ENCODE peak calls at places on chromosomes 2 and 18, in five cellular contexts. J is caudate nucleus, S is A549, K is nucleus accumbens, T is foreskin melanocyte. F is an unnamed sample.

GRCh38 chr2:38863061-38863695 is 12.6 kb downstream of the DHX57 start:
- DNase-seq in J (no peak), S (no peak), K (no peak), T (no peak), F (no peak)

GRCh38 chr2:3626817-3627499 is 31.0 kb upstream of the ALLC start:
- DNase-seq in J (no peak), S (no peak), K (no peak), T (no peak), F (no peak)

GRCh38 chr2:202750778-202751427 is 116.1 kb downstream of the FAM117B start:
- DNase-seq in J (no peak), S (no peak), K (no peak), T (no peak), F (no peak)

GRCh38 chr2:203327918-203328734 is at the start of gene ABI2:
- DNase-seq in J (peak), S (peak), K (peak), T (peak), F (peak)

GRCh38 chr2:28602751-28603639 is 107.1 kb downstream of the PLB1 start:
- DNase-seq in J (no peak), S (no peak), K (no peak), T (no peak), F (no peak)

GRCh38 chr2:11123856-11124759 is 31.2 kb upstream of the SLC66A3 start:
- DNase-seq in J (peak), S (peak), K (no peak), T (no peak), F (no peak)

GRCh38 chr2:113116100-113116958 is 11.1 kb upstream of the IL1RN start:
- DNase-seq in J (no peak), S (no peak), K (no peak), T (no peak), F (no peak)

GRCh38 chr2:101625387-101625786 is 72.1 kb upstream of the MAP4K4 start:
- DNase-seq in J (no peak), S (no peak), K (no peak), T (no peak), F (no peak)

GRCh38 chr18:48079885-48080284 is 149.4 kb upstream of the SMAD2 start:
- DNase-seq in J (no peak), S (no peak), K (no peak), T (no peak), F (no peak)

GRCh38 chr2:40363631-40364030 is 88.3 kb downstream of the SLC8A1 start:
- DNase-seq in J (no peak), S (peak), K (no peak), T (no peak), F (no peak)

GRCh38 chr2:96842600-96842999 is 1.2 kb downstream of the ANKRD23 start:
- DNase-seq in J (no peak), S (no peak), K (no peak), T (no peak), F (no peak)

GRCh38 chr18:68391801-68392200 is 323.1 kb downstream of the TMX3 start:
- DNase-seq in J (no peak), S (no peak), K (no peak), T (no peak), F (no peak)

GRCh38 chr2:30775833-30776232 is 31.4 kb downstream of the CAPN13 start:
- DNase-seq in J (no peak), S (no peak), K (no peak), T (no peak), F (no peak)

GRCh38 chr2:109526442-109526970 is 87.3 kb downstream of the SEPTIN10 start:
- DNase-seq in J (no peak), S (no peak), K (no peak), T (no peak), F (no peak)

GRCh38 chr2:208375452-208376068 is 31.0 kb upstream of the PTH2R start:
- DNase-seq in J (no peak), S (no peak), K (no peak), T (no peak), F (no peak)

GRCh38 chr18:907880-908512 is 3.3 kb downstream of the ADCYAP1 start:
- DNase-seq in J (no peak), S (no peak), K (no peak), T (no peak), F (no peak)

GRCh38 chr2:240996161-240996833 is 2.1 kb upstream of the SNED1 start:
- DNase-seq in J (no peak), S (no peak), K (no peak), T (no peak), F (no peak)

GRCh38 chr2:237230355-237230754 is 144.7 kb downstream of the COPS8 start:
- DNase-seq in J (no peak), S (no peak), K (no peak), T (no peak), F (no peak)

GRCh38 chr2:131040661-131041401 is 52.4 kb downstream of the FAM168B start:
- DNase-seq in J (peak), S (no peak), K (no peak), T (no peak), F (no peak)

GRCh38 chr2:158713523-158714138 is 81.5 kb upstream of the DAPL1 start:
- DNase-seq in J (no peak), S (no peak), K (no peak), T (no peak), F (no peak)

GRCh38 chr2:68287580-68288441 is 31.9 kb downstream of the CNRIP1 start:
- DNase-seq in J (no peak), S (no peak), K (no peak), T (no peak), F (no peak)

GRCh38 chr18:36757081-36757480 is 71.7 kb downstream of the TPGS2 start:
- DNase-seq in J (no peak), S (peak), K (no peak), T (peak), F (peak)

GRCh38 chr2:231315896-231316295 is 79.6 kb upstream of the B3GNT7 start:
- DNase-seq in J (no peak), S (no peak), K (no peak), T (no peak), F (no peak)

GRCh38 chr2:216194013-216194412 is 84.9 kb downstream of the XRCC5 start:
- DNase-seq in J (no peak), S (no peak), K (no peak), T (no peak), F (no peak)

GRCh38 chr2:3302751-3303582 is 74.7 kb downstream of the EIPR1 start:
- DNase-seq in J (no peak), S (no peak), K (no peak), T (no peak), F (no peak)

GRCh38 chr2:65300134-65300771 is 72.6 kb downstream of the ACTR2 start:
- DNase-seq in J (peak), S (no peak), K (peak), T (no peak), F (no peak)

GRCh38 chr18:2680216-2680792 is 24.8 kb downstream of the SMCHD1 start:
- DNase-seq in J (no peak), S (no peak), K (no peak), T (no peak), F (no peak)

GRCh38 chr2:200515155-200515554 is 5.3 kb upstream of the KCTD18 start:
- DNase-seq in J (no peak), S (no peak), K (no peak), T (no peak), F (no peak)

GRCh38 chr2:177893880-177894279 is 178.7 kb downstream of the PDE11A start:
- DNase-seq in J (no peak), S (no peak), K (no peak), T (no peak), F (no peak)

GRCh38 chr2:218367415-218368149 is 10.9 kb downstream of the CATIP start:
- DNase-seq in J (peak), S (peak), K (no peak), T (peak), F (peak)

GRCh38 chr2:72037322-72037721 is 110.3 kb downstream of the CYP26B1 start:
- DNase-seq in J (no peak), S (no peak), K (no peak), T (no peak), F (no peak)

GRCh38 chr2:12809526-12809925 is 92.8 kb downstream of the TRIB2 start:
- DNase-seq in J (no peak), S (no peak), K (no peak), T (no peak), F (no peak)

F was measured in iPS DF 6.9.